ENCODE peak calls at places on chromosome 1, in nine cellular contexts. Y is HCT116, J is IMR-90, O is body of pancreas, C is A549, B is right lobe of liver, W is gastrocnemius medialis, N is NB4, A is K562. K is an unnamed sample.
A peak's percentile ranks its signal among the peaks of the same experiment; 100 is the strongest.

GRCh38 chr1:9710037-9710436 is 58.5 kb downstream of the PIK3CD start:
- DNase-seq in Y (no peak), J (no peak), O (no peak), C (no peak), B (no peak), W (no peak), N (no peak), A (no peak), K (no peak)

GRCh38 chr1:111475706-111476105 is 1.9 kb downstream of the C1orf162 start:
- DNase-seq in Y (no peak), J (no peak), O (no peak), C (no peak), B (no peak), W (no peak), N (peak; percentile 54), A (no peak), K (peak; percentile 39)

GRCh38 chr1:64663654-64664053 is 81.2 kb upstream of the RAVER2 start:
- DNase-seq in Y (no peak), J (peak; percentile 7), O (no peak), C (peak; percentile 20), B (no peak), W (no peak), N (peak; percentile 49), A (peak; percentile 25), K (no peak)

GRCh38 chr1:180614746-180615145 is 17.1 kb upstream of the XPR1 start:
- DNase-seq in Y (no peak), J (peak; percentile 65), O (peak; percentile 80), C (no peak), B (no peak), W (no peak), N (no peak), A (no peak), K (no peak)

GRCh38 chr1:75764057-75764655 is 21.9 kb upstream of the RABGGTB start:
- DNase-seq in Y (no peak), J (no peak), O (no peak), C (no peak), B (no peak), W (no peak), N (no peak), A (no peak), K (no peak)

GRCh38 chr1:234125283-234125682 is 220.8 kb downstream of the SLC35F3 start:
- DNase-seq in Y (no peak), J (peak; percentile 44), O (peak; percentile 16), C (no peak), B (no peak), W (no peak), N (peak; percentile 59), A (peak; percentile 45), K (peak; percentile 74)

GRCh38 chr1:179815642-179816041 is 62.0 kb downstream of the TOR1AIP2 start:
- DNase-seq in Y (no peak), J (no peak), O (no peak), C (no peak), B (no peak), W (no peak), N (no peak), A (no peak), K (no peak)

GRCh38 chr1:188425687-188426086 is 1596.9 kb downstream of the PLA2G4A start:
- DNase-seq in Y (no peak), J (peak; percentile 94), O (no peak), C (no peak), B (no peak), W (no peak), N (no peak), A (no peak), K (no peak)

GRCh38 chr1:169368406-169368769 is 393 bp downstream of the BLZF1 start:
- DNase-seq in Y (no peak), J (peak; percentile 2), O (peak; percentile 12), C (no peak), B (peak; percentile 44), W (no peak), N (peak; percentile 34), A (peak; percentile 29), K (no peak)

GRCh38 chr1:7186382-7187120 is 401.3 kb downstream of the CAMTA1 start:
- DNase-seq in Y (no peak), J (no peak), O (no peak), C (no peak), B (no peak), W (no peak), N (no peak), A (no peak), K (no peak)

GRCh38 chr1:180611016-180611930 is 20.5 kb upstream of the XPR1 start:
- DNase-seq in Y (no peak), J (peak; percentile 87), O (no peak), C (no peak), B (no peak), W (peak; percentile 31), N (peak; percentile 51), A (peak; percentile 79), K (no peak)

GRCh38 chr1:201172336-201172735 is 18.1 kb upstream of the TMEM9 start:
- DNase-seq in Y (no peak), J (no peak), O (peak; percentile 52), C (no peak), B (no peak), W (peak; percentile 86), N (no peak), A (no peak), K (no peak)

GRCh38 chr1:35120458-35121133 is 41.4 kb downstream of the ZMYM1 start:
- DNase-seq in Y (no peak), J (peak; percentile 2), O (no peak), C (no peak), B (peak; percentile 49), W (no peak), N (no peak), A (no peak), K (peak; percentile 92)

GRCh38 chr1:152745289-152745704 is 12.5 kb upstream of the KPRP start:
- DNase-seq in Y (peak; percentile 21), J (peak; percentile 47), O (no peak), C (no peak), B (no peak), W (no peak), N (peak; percentile 28), A (no peak), K (no peak)

GRCh38 chr1:8844421-8845063 is 27.1 kb upstream of the RERE start:
- DNase-seq in Y (no peak), J (no peak), O (no peak), C (no peak), B (no peak), W (peak; percentile 70), N (no peak), A (no peak), K (no peak)

GRCh38 chr1:154459044-154459443 is 43.0 kb upstream of the TDRD10 start:
- DNase-seq in Y (no peak), J (no peak), O (no peak), C (no peak), B (no peak), W (no peak), N (no peak), A (no peak), K (no peak)

GRCh38 chr1:173204693-173205092 is 2.4 kb downstream of the TNFSF4 start:
- DNase-seq in Y (no peak), J (no peak), O (no peak), C (no peak), B (no peak), W (no peak), N (no peak), A (no peak), K (no peak)

GRCh38 chr1:84956097-84956496 is 40.8 kb downstream of the MCOLN2 start:
- DNase-seq in Y (no peak), J (no peak), O (no peak), C (no peak), B (no peak), W (no peak), N (no peak), A (no peak), K (no peak)

GRCh38 chr1:88593358-88593757 is 90.7 kb upstream of the PKN2 start:
- DNase-seq in Y (no peak), J (no peak), O (no peak), C (no peak), B (no peak), W (no peak), N (no peak), A (no peak), K (no peak)

GRCh38 chr1:88595355-88595754 is 88.7 kb upstream of the PKN2 start:
- DNase-seq in Y (peak; percentile 62), J (peak; percentile 57), O (no peak), C (no peak), B (no peak), W (no peak), N (peak; percentile 75), A (peak; percentile 19), K (no peak)
- TF ChIP-seq CTCF in Y (peak; percentile 83), J (peak; percentile 60), O (peak; percentile 26), C (no peak), B (peak; percentile 65), W (no peak), N (peak; percentile 25), A (peak; percentile 53), K (peak; percentile 30)

GRCh38 chr1:1014896-1015681 is 1.8 kb downstream of the ISG15 start:
- DNase-seq in Y (no peak), J (no peak), O (peak; percentile 22), C (no peak), B (no peak), W (no peak), N (peak; percentile 61), A (no peak), K (no peak)
- H3K4me3 ChIP-seq in Y (peak overlapping the region; percentile 80), J (no peak overlapping the region), O (no peak overlapping the region), C (no peak overlapping the region), B (no peak overlapping the region), W (peak overlapping the region; percentile 72), N (peak overlapping the region; percentile 34), A (no peak overlapping the region), K (no peak overlapping the region)

GRCh38 chr1:92483442-92484170 is 3.1 kb downstream of the GFI1 start:
- DNase-seq in Y (no peak), J (no peak), O (peak; percentile 75), C (no peak), B (peak; percentile 50), W (no peak), N (peak; percentile 99), A (no peak), K (no peak)

GRCh38 chr1:92485374-92486250 is 1.1 kb downstream of the GFI1 start:
- DNase-seq in Y (peak; percentile 51), J (no peak), O (peak; percentile 85), C (no peak), B (peak; percentile 65), W (no peak), N (peak; percentile 94), A (peak; percentile 69), K (no peak)

GRCh38 chr1:92484171-92484471 is 2.6 kb downstream of the GFI1 start:
- DNase-seq in Y (no peak), J (no peak), O (no peak), C (no peak), B (peak; percentile 44), W (no peak), N (no peak), A (no peak), K (no peak)

GRCh38 chr1:92486251-92487077 is at the start of gene GFI1:
- DNase-seq in Y (no peak), J (no peak), O (peak; percentile 80), C (no peak), B (peak; percentile 53), W (no peak), N (peak; percentile 97), A (no peak), K (no peak)

GRCh38 chr1:92484472-92485373 is 2.0 kb downstream of the GFI1 start:
- DNase-seq in Y (no peak), J (no peak), O (peak; percentile 54), C (no peak), B (peak; percentile 46), W (no peak), N (peak; percentile 87), A (peak; percentile 15), K (no peak)
- TF ChIP-seq POLR2A in Y (no peak), J (no peak), O (no peak), C (no peak), B (no peak), W (no peak), N (peak; percentile 14), A (no peak), K (no peak)

GRCh38 chr1:165827199-165828102 is at the start of gene UCK2:
- DNase-seq in Y (peak; percentile 58), J (peak; percentile 76), O (peak; percentile 85), C (peak; percentile 89), B (peak; percentile 87), W (peak; percentile 72), N (peak; percentile 88), A (peak; percentile 91), K (peak; percentile 93)
- TF ChIP-seq CTCF in Y (no peak), J (peak; percentile 29), O (no peak), C (peak; percentile 26), B (peak; percentile 18), W (peak; percentile 22), N (no peak), A (peak; percentile 0), K (no peak)

K was measured in esophagus muscularis mucosa.